ENCODE peak calls at places on chromosome 21, in five cellular contexts. B is GM13977, P is dorsolateral prefrontal cortex, C is body of pancreas, T is osteoblast. R is an unnamed sample.

GRCh38 chr21:45990049-45990711 is 8.6 kb downstream of the COL6A1 start:
- DNase-seq in B (no peak), P (peak), C (peak), T (peak), R (no peak)

GRCh38 chr21:45293214-45293725 is 5.6 kb upstream of the POFUT2 start:
- DNase-seq in B (no peak), P (peak), C (no peak), T (peak), R (peak)

GRCh38 chr21:43913928-43914327 is 48.9 kb downstream of the AGPAT3 start:
- DNase-seq in B (no peak), P (no peak), C (no peak), T (peak), R (no peak)

GRCh38 chr21:44951186-44951915 is 11.5 kb downstream of the SLX9 start:
- DNase-seq in B (no peak), P (no peak), C (no peak), T (no peak), R (no peak)

GRCh38 chr21:26756491-26757159 is 88.6 kb downstream of the ADAMTS1 start:
- DNase-seq in B (no peak), P (no peak), C (peak), T (no peak), R (no peak)

GRCh38 chr21:34815831-34816700 is 147.3 kb downstream of the CLIC6 start:
- DNase-seq in B (no peak), P (no peak), C (no peak), T (no peak), R (no peak)

GRCh38 chr21:37536616-37537278 is 170.2 kb downstream of the DYRK1A start:
- DNase-seq in B (no peak), P (no peak), C (no peak), T (no peak), R (no peak)

GRCh38 chr21:45363921-45364463 is 41.0 kb upstream of the COL18A1 start:
- DNase-seq in B (peak), P (peak), C (peak), T (peak), R (no peak)

GRCh38 chr21:37711294-37711844 is 204.9 kb downstream of the KCNJ6 start:
- DNase-seq in B (no peak), P (no peak), C (no peak), T (no peak), R (no peak)

GRCh38 chr21:15730484-15731242 is 881 bp downstream of the USP25 start:
- DNase-seq in B (peak), P (peak), C (peak), T (peak), R (no peak)

GRCh38 chr21:37842163-37842919 is 73.9 kb downstream of the KCNJ6 start:
- DNase-seq in B (no peak), P (no peak), C (no peak), T (no peak), R (no peak)

GRCh38 chr21:14862794-14863720 is 201.7 kb downstream of the NRIP1 start:
- DNase-seq in B (no peak), P (no peak), C (no peak), T (no peak), R (no peak)

GRCh38 chr21:46000731-46001641 is 19.4 kb downstream of the COL6A1 start:
- DNase-seq in B (no peak), P (peak), C (peak), T (peak), R (no peak)

GRCh38 chr21:44085491-44086321 is 21.5 kb upstream of the PWP2 start:
- DNase-seq in B (no peak), P (peak), C (no peak), T (no peak), R (peak)

GRCh38 chr21:45055861-45056260 is 18.5 kb upstream of the ADARB1 start:
- DNase-seq in B (no peak), P (no peak), C (no peak), T (peak), R (no peak)

GRCh38 chr21:26684866-26685265 is 111.8 kb upstream of the CYYR1 start:
- DNase-seq in B (no peak), P (no peak), C (no peak), T (no peak), R (no peak)

GRCh38 chr21:45464309-45464708 is 59.3 kb downstream of the COL18A1 start:
- DNase-seq in B (no peak), P (no peak), C (no peak), T (no peak), R (no peak)

GRCh38 chr21:45327458-45328197 is 39.9 kb upstream of the POFUT2 start:
- DNase-seq in B (no peak), P (peak), C (no peak), T (peak), R (no peak)

GRCh38 chr21:15309721-15310120 is 244.9 kb upstream of the NRIP1 start:
- DNase-seq in B (no peak), P (no peak), C (peak), T (peak), R (no peak)

GRCh38 chr21:46420241-46421190 is 38.2 kb upstream of the DIP2A start:
- DNase-seq in B (no peak), P (peak), C (no peak), T (peak), R (no peak)

GRCh38 chr21:45207839-45208626 is 79.7 kb downstream of the POFUT2 start:
- DNase-seq in B (no peak), P (no peak), C (no peak), T (no peak), R (no peak)

GRCh38 chr21:9756677-9757076 is 764.7 kb upstream of the TPTE start:
- DNase-seq in B (no peak), P (no peak), C (no peak), T (no peak), R (peak)

GRCh38 chr21:45788198-45788597 is 144.7 kb downstream of the PCBP3 start:
- DNase-seq in B (no peak), P (no peak), C (no peak), T (no peak), R (peak)

GRCh38 chr21:15976807-15977206 is 247.0 kb downstream of the USP25 start:
- DNase-seq in B (no peak), P (no peak), C (no peak), T (no peak), R (no peak)

GRCh38 chr21:46190491-46191131 is 6.4 kb upstream of the SPATC1L start:
- DNase-seq in B (no peak), P (no peak), C (no peak), T (no peak), R (no peak)

GRCh38 chr21:28325618-28326017 is 667.1 kb downstream of the LTN1 start:
- DNase-seq in B (no peak), P (no peak), C (no peak), T (no peak), R (no peak)

GRCh38 chr21:46144464-46145070 is 10.8 kb downstream of the FTCD start:
- DNase-seq in B (no peak), P (peak), C (no peak), T (peak), R (no peak)

GRCh38 chr21:29656504-29657227 is 283.1 kb downstream of the GRIK1 start:
- DNase-seq in B (no peak), P (no peak), C (no peak), T (peak), R (no peak)

GRCh38 chr21:16419188-16419874 is 689.5 kb downstream of the USP25 start:
- DNase-seq in B (no peak), P (peak), C (peak), T (peak), R (no peak)

GRCh38 chr21:45543710-45544448 is 1.6 kb upstream of the SLC19A1 start:
- DNase-seq in B (peak), P (peak), C (peak), T (peak), R (peak)

GRCh38 chr21:37166733-37167132 is 93.7 kb downstream of the TTC3 start:
- DNase-seq in B (peak), P (no peak), C (no peak), T (no peak), R (no peak)

GRCh38 chr21:26801524-26801923 is 43.7 kb downstream of the ADAMTS1 start:
- DNase-seq in B (no peak), P (no peak), C (no peak), T (no peak), R (no peak)

GRCh38 chr21:33402011-33402979 is 918 bp upstream of the IFNGR2 start:
- DNase-seq in B (peak), P (peak), C (peak), T (peak), R (no peak)

GRCh38 chr21:16563795-16564194 is 834.0 kb downstream of the USP25 start:
- DNase-seq in B (no peak), P (no peak), C (peak), T (no peak), R (no peak)

GRCh38 chr21:25280061-25280460 is 327.2 kb downstream of the MRPL39 start:
- DNase-seq in B (no peak), P (no peak), C (no peak), T (no peak), R (no peak)

GRCh38 chr21:25281134-25281533 is 326.1 kb downstream of the MRPL39 start:
- DNase-seq in B (no peak), P (no peak), C (no peak), T (peak), R (no peak)

DNA sequence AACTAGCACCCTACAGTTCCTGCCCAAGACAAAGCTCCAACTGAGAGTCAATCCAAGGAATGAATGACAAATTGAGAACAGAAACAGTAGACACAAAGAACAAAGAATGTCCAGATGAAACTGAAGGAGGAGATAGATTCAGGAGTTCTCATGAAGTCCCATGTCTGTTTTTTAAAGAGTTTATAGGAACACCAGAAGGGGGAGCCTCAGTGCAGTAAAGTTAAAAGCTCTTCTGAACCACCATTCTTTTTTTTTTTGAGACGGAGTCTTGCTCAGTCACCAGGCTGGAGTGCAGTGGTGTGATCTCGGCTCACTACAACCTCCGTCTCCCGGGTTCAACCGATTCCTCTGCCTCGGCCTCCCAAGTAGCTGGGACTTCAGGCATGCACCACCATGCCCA is 323.6 kb downstream of the MRPL39 start:
- DNase-seq in B (peak), P (no peak), C (peak), T (peak), R (no peak)
- TF ChIP-seq CTCF in B (peak), P (no peak), C (peak), T (peak), R (peak)

GRCh38 chr21:21688877-21689276 is 690.7 kb downstream of the NCAM2 start:
- DNase-seq in B (no peak), P (no peak), C (no peak), T (no peak), R (no peak)
- TF ChIP-seq CTCF in B (no peak), P (peak), C (no peak), T (peak), R (peak)

DNA sequence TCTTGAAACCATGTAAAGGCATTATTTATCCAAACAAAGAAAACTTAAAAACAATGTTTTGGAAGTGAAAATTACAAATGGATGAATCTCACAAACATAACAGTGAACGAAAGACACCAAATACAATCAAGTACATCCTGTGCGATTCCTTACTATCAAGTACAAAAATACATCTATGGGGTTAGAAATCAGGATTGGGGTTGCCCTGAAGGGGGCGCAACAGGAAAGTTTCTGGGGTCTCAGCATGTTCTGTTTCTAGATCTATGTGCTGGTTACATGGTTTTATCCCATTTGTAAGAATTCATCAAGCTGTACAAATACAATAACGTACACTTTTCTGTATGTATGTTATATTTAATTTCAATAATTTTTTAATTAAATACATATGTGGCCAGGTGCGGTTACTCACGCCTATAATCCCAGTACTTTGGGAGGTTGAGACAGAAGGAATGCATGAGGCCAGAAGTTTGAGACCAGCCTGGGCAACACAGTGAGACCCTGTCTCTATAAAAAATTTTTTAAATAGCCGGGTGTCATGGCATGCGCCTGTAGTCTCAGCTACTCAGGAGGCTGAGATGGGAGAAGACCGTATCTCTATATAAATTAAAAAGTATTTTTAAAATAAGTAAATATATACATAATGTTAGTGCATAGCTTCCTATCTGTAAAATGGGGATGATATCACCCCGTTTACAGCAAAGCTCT is 121.5 kb upstream of the SOD1 start:
- DNase-seq in B (no peak), P (no peak), C (no peak), T (no peak), R (no peak)
- TF ChIP-seq CTCF in B (no peak), P (no peak), C (no peak), T (peak), R (peak)

GRCh38 chr21:42146251-42146805 is 72.6 kb upstream of the ABCG1 start:
- DNase-seq in B (no peak), P (peak), C (no peak), T (no peak), R (no peak)

GRCh38 chr21:42143111-42143510 is 72.0 kb downstream of the UMODL1 start:
- DNase-seq in B (no peak), P (no peak), C (no peak), T (no peak), R (no peak)

GRCh38 chr21:42144221-42144620 is 73.1 kb downstream of the UMODL1 start:
- DNase-seq in B (no peak), P (no peak), C (no peak), T (no peak), R (no peak)

GRCh38 chr21:42145569-42146250 is 73.2 kb upstream of the ABCG1 start:
- DNase-seq in B (peak), P (peak), C (peak), T (peak), R (no peak)

GRCh38 chr21:42144679-42145568 is 73.8 kb downstream of the UMODL1 start:
- DNase-seq in B (no peak), P (no peak), C (no peak), T (no peak), R (no peak)
- TF ChIP-seq CTCF in B (no peak), P (no peak), C (no peak), T (no peak), R (no peak)

GRCh38 chr21:39086547-39086946 is 96.7 kb downstream of the PSMG1 start:
- DNase-seq in B (no peak), P (no peak), C (no peak), T (no peak), R (no peak)
- TF ChIP-seq CTCF in B (peak), P (no peak), C (peak), T (peak), R (peak)

GRCh38 chr21:36122977-36123376 is 11.9 kb upstream of the CBR3 start:
- DNase-seq in B (no peak), P (no peak), C (no peak), T (no peak), R (no peak)
- TF ChIP-seq CTCF in B (peak), P (peak), C (peak), T (peak), R (peak)

DNA sequence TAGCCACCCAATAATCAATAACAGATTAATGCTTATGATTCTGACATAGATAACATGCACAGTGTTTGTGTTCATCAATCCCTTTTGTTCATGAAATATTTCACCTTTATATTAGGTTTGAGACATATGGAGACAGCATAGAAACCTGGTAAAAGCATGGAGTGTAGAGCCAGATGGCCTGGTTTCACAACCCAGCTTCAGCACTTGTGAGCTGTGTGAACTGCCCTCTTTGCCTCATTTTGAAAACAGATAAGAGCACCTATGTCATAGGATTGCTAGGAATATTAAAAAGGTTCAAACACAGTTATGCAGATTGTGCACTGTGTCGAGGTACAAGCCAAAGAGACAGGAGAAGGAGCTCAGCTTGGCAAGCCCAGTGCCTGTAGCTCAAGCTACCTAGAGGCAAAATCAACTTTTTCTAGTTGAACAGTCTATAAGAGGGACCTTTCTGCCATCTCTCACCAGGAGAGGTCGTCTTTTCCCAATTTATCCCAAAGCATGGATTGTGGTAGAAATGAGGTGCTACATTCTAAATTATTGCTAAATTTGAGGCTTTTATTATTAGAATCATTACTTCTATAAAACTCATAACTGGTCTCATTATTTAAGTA is 5.0 kb downstream of the CHODL start:
- DNase-seq in B (no peak), P (no peak), C (no peak), T (no peak), R (no peak)
- TF ChIP-seq CTCF in B (no peak), P (no peak), C (no peak), T (no peak), R (peak)

DNA sequence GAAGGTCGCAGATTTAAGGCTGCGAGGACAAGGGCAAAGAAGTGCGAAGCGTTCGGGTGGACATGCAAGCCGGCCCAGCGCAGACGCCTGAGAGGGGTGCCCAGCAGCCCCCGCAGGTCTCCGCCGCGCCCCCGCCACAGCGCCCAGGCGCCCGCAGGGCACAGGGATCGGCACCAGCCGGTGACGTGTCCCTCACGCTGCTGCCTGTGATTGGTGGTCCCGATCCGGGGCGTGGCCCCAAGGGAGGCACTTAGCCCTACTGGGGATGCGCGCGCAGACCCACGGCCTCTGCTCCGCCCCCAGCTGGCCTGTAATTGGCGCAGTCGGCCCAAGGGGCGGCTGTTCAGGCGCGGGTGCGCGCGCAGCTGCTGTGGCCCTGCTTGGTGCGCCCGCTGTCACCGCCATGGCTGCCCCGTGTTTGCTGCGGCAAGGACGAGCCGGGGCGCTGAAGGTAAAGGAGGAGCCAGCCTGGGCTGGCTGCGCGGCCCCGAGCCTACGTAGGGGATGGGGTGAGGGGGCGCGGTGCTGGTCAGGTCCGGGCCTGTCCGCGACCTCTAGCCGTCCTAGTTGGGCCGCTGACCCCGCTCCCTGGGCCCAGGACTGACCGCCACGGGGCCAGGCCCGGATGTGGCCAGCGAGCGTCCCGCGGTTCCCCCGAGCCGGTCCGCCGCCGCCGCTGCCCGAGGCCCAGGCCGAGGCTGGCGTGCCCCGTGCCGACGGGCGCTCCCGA is at the start of gene NDUFV3:
- DNase-seq in B (peak), P (peak), C (peak), T (peak), R (peak)
- TF ChIP-seq CTCF in B (no peak), P (peak), C (no peak), T (no peak), R (no peak)

R was measured in type B pancreatic cell.